ENCODE peak calls at places on chromosome 21, in five cellular contexts. One of them, this sample, is unnamed.

GRCh38 chr21:16572032-16572431 is 842.2 kb downstream of the USP25 start:
- DNase-seq in kidney tubule cell: no peak
- DNase-seq in neural progenitor cell: no peak
- DNase-seq in LoVo: no peak
- DNase-seq in adrenal gland: no peak
- DNase-seq in this sample: no peak

GRCh38 chr21:34579411-34579810 is 35.5 kb downstream of the RCAN1 start:
- DNase-seq in kidney tubule cell: peak
- DNase-seq in neural progenitor cell: no peak
- DNase-seq in LoVo: no peak
- DNase-seq in adrenal gland: no peak
- DNase-seq in this sample: no peak

GRCh38 chr21:43194303-43195130 is 25.7 kb downstream of the CRYAA start:
- DNase-seq in kidney tubule cell: no peak
- DNase-seq in neural progenitor cell: no peak
- DNase-seq in LoVo: no peak
- DNase-seq in adrenal gland: peak
- DNase-seq in this sample: no peak

GRCh38 chr21:42229676-42230075 is 10.7 kb downstream of the ABCG1 start:
- DNase-seq in kidney tubule cell: no peak
- DNase-seq in neural progenitor cell: no peak
- DNase-seq in LoVo: no peak
- DNase-seq in adrenal gland: no peak
- DNase-seq in this sample: no peak

GRCh38 chr21:44461438-44462089 is 6.3 kb downstream of the LRRC3 start:
- DNase-seq in kidney tubule cell: peak
- DNase-seq in neural progenitor cell: peak
- DNase-seq in LoVo: no peak
- DNase-seq in adrenal gland: no peak
- DNase-seq in this sample: no peak

GRCh38 chr21:44434936-44435635 is 20.2 kb upstream of the LRRC3 start:
- DNase-seq in kidney tubule cell: no peak
- DNase-seq in neural progenitor cell: no peak
- DNase-seq in LoVo: no peak
- DNase-seq in adrenal gland: no peak
- DNase-seq in this sample: no peak

GRCh38 chr21:32329776-32330175 is 31.1 kb downstream of the MRAP start:
- DNase-seq in kidney tubule cell: peak
- DNase-seq in neural progenitor cell: no peak
- DNase-seq in LoVo: no peak
- DNase-seq in adrenal gland: no peak
- DNase-seq in this sample: no peak

GRCh38 chr21:32674731-32675130 is 53.1 kb downstream of the SYNJ1 start:
- DNase-seq in kidney tubule cell: no peak
- DNase-seq in neural progenitor cell: no peak
- DNase-seq in LoVo: no peak
- DNase-seq in adrenal gland: no peak
- DNase-seq in this sample: no peak

GRCh38 chr21:37181059-37181458 is 86.1 kb downstream of the VPS26C start:
- DNase-seq in kidney tubule cell: no peak
- DNase-seq in neural progenitor cell: no peak
- DNase-seq in LoVo: no peak
- DNase-seq in adrenal gland: no peak
- DNase-seq in this sample: no peak

GRCh38 chr21:29256125-29256895 is 42.4 kb upstream of the BACH1 start:
- DNase-seq in kidney tubule cell: no peak
- DNase-seq in neural progenitor cell: no peak
- DNase-seq in LoVo: no peak
- DNase-seq in adrenal gland: no peak
- DNase-seq in this sample: no peak

GRCh38 chr21:17819878-17820232 is 699 bp upstream of the C21orf91 start:
- DNase-seq in kidney tubule cell: no peak
- DNase-seq in neural progenitor cell: no peak
- DNase-seq in LoVo: no peak
- DNase-seq in adrenal gland: no peak
- DNase-seq in this sample: peak

GRCh38 chr21:34343347-34344057 is 20.3 kb upstream of the KCNE2 start:
- DNase-seq in kidney tubule cell: no peak
- DNase-seq in neural progenitor cell: no peak
- DNase-seq in LoVo: no peak
- DNase-seq in adrenal gland: no peak
- DNase-seq in this sample: no peak

GRCh38 chr21:31034378-31034777 is 3.9 kb downstream of the KRTAP19-8 start:
- DNase-seq in kidney tubule cell: peak
- DNase-seq in neural progenitor cell: no peak
- DNase-seq in LoVo: no peak
- DNase-seq in adrenal gland: no peak
- DNase-seq in this sample: no peak

GRCh38 chr21:23578027-23578426 is 2029.3 kb downstream of the MRPL39 start:
- DNase-seq in kidney tubule cell: no peak
- DNase-seq in neural progenitor cell: no peak
- DNase-seq in LoVo: no peak
- DNase-seq in adrenal gland: no peak
- DNase-seq in this sample: no peak

GRCh38 chr21:46661211-46661625 is 25.7 kb downstream of the PRMT2 start:
- DNase-seq in kidney tubule cell: peak
- DNase-seq in neural progenitor cell: peak
- DNase-seq in LoVo: no peak
- DNase-seq in adrenal gland: peak
- DNase-seq in this sample: peak

GRCh38 chr21:14995695-14996490 is 68.9 kb downstream of the NRIP1 start:
- DNase-seq in kidney tubule cell: peak
- DNase-seq in neural progenitor cell: no peak
- DNase-seq in LoVo: no peak
- DNase-seq in adrenal gland: peak
- DNase-seq in this sample: peak

GRCh38 chr21:36509966-36510742 is 30.2 kb upstream of the CLDN14 start:
- DNase-seq in kidney tubule cell: peak
- DNase-seq in neural progenitor cell: no peak
- DNase-seq in LoVo: no peak
- DNase-seq in adrenal gland: no peak
- DNase-seq in this sample: no peak

GRCh38 chr21:45949928-45950739 is 31.4 kb upstream of the COL6A1 start:
- DNase-seq in kidney tubule cell: no peak
- DNase-seq in neural progenitor cell: no peak
- DNase-seq in LoVo: no peak
- DNase-seq in adrenal gland: no peak
- DNase-seq in this sample: no peak

GRCh38 chr21:42820513-42821465 is 58.5 kb downstream of the WDR4 start:
- DNase-seq in kidney tubule cell: no peak
- DNase-seq in neural progenitor cell: no peak
- DNase-seq in LoVo: no peak
- DNase-seq in adrenal gland: no peak
- DNase-seq in this sample: no peak

This sample was measured in GM23338.